ENCODE peak calls at places on chromosomes 6 and 20, in five cellular contexts. V is GM12865, D is breast epithelium, Y is lower lobe of right lung, N is SJSA1. W is an unnamed sample.

GRCh38 chr20:23409800-23410199 is 11.5 kb downstream of the NAPB start:
- DNase-seq in N (no peak), Y (no peak), D (no peak), V (no peak), W (no peak)

GRCh38 chr6:13486679-13487121 is 700 bp downstream of the GFOD1 start:
- DNase-seq in Y (peak; percentile 84), N (peak; percentile 66), D (no peak), V (peak; percentile 80), W (peak; percentile 32)

GRCh38 chr6:105600342-105601293 is 197.7 kb upstream of the PREP start:
- DNase-seq in N (no peak), V (no peak), D (no peak), Y (no peak), W (no peak)

GRCh38 chr20:10447028-10447427 is 11.9 kb downstream of the SLX4IP start:
- DNase-seq in Y (no peak), N (no peak), D (no peak), V (peak; percentile 93), W (peak; percentile 83)

GRCh38 chr20:63738687-63739128 is 868 bp upstream of the SLC2A4RG start:
- DNase-seq in V (peak; percentile 48), Y (peak; percentile 79), N (no peak), D (peak; percentile 82), W (no peak)

GRCh38 chr20:47529840-47530239 is 28.2 kb downstream of the NCOA3 start:
- DNase-seq in N (no peak), Y (no peak), D (no peak), V (no peak), W (no peak)

GRCh38 chr6:15023448-15023847 is 222.4 kb upstream of the JARID2 start:
- DNase-seq in V (peak; percentile 94), Y (no peak), N (no peak), D (no peak), W (no peak)

GRCh38 chr6:136717297-136717990 is 74.8 kb downstream of the MAP3K5 start:
- DNase-seq in Y (no peak), V (peak; percentile 77), D (no peak), N (no peak), W (no peak)

GRCh38 chr6:158262082-158262481 is 50.2 kb upstream of the TULP4 start:
- DNase-seq in D (no peak), N (peak; percentile 24), Y (no peak), V (no peak), W (no peak)

GRCh38 chr6:37131104-37131959 is 38.6 kb upstream of the PIM1 start:
- DNase-seq in V (no peak), Y (peak; percentile 89), N (no peak), D (no peak), W (no peak)

GRCh38 chr20:51747182-51747911 is 20.8 kb downstream of the ATP9A start:
- DNase-seq in D (no peak), Y (no peak), V (no peak), N (no peak), W (no peak)

GRCh38 chr6:169559001-169559441 is 142.8 kb downstream of the WDR27 start:
- DNase-seq in D (no peak), Y (no peak), V (no peak), N (no peak), W (no peak)

GRCh38 chr6:8678466-8678865 is 243.1 kb upstream of the SLC35B3 start:
- DNase-seq in D (no peak), V (no peak), N (no peak), Y (no peak), W (no peak)

GRCh38 chr20:16500197-16500596 is 73.1 kb downstream of the KIF16B start:
- DNase-seq in V (no peak), D (no peak), N (no peak), Y (no peak), W (no peak)

GRCh38 chr6:66376021-66376420 is 669.0 kb upstream of the EYS start:
- DNase-seq in N (no peak), V (no peak), D (no peak), Y (no peak), W (no peak)

GRCh38 chr6:117561128-117561527 is 41.2 kb downstream of the GOPC start:
- DNase-seq in D (no peak), V (no peak), N (no peak), Y (no peak), W (no peak)

GRCh38 chr6:47476794-47477496 is 644 bp upstream of the CD2AP start:
- DNase-seq in D (no peak), N (no peak), Y (no peak), V (no peak), W (no peak)

GRCh38 chr6:145544031-145544430 is 191.3 kb downstream of the EPM2A start:
- DNase-seq in V (no peak), N (no peak), D (no peak), Y (no peak), W (no peak)

GRCh38 chr6:142413111-142413510 is 111.3 kb downstream of the ADGRG6 start:
- DNase-seq in Y (no peak), N (peak; percentile 44), D (no peak), V (no peak), W (no peak)

GRCh38 chr20:22511943-22512910 is 72.1 kb downstream of the FOXA2 start:
- DNase-seq in Y (peak; percentile 68), V (no peak), N (peak; percentile 58), D (no peak), W (no peak)

GRCh38 chr20:62928246-62928939 is 2.1 kb upstream of the DIDO1 start:
- DNase-seq in N (peak; percentile 82), V (peak; percentile 33), Y (peak; percentile 18), D (no peak), W (no peak)

GRCh38 chr20:39961667-39962066 is 727.4 kb downstream of the MAFB start:
- DNase-seq in D (no peak), V (no peak), N (no peak), Y (no peak), W (no peak)

GRCh38 chr20:39960522-39961420 is 728.3 kb downstream of the MAFB start:
- DNase-seq in N (no peak), V (peak; percentile 3), D (no peak), Y (no peak), W (no peak)
- H3K4me3 ChIP-seq in N (no peak overlapping the region), V (no peak overlapping the region), D (no peak overlapping the region), Y (no peak overlapping the region), W (no peak overlapping the region)

DNA sequence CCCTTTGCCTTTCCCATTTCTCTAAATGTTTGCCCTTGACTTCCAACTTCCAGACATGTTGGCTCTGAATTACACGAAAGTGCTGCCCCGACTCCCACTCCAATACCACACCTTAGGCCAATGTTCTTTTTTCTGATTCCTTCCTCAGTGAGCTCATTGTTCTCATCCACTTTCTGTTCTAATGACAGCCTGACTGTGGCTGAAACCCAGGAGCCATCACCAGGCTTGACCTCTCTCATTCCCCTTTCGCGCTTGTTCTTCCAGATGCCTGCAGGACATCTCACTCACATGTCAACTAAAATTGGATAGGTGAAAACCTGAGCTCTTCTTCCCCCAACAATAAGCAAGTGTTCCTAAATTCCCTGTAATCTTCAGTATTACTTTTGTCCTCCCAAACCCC is 40.4 kb downstream of the PTPRK start:
- DNase-seq in N (no peak), Y (no peak), D (no peak), V (peak; percentile 3), W (no peak)
- H3K4me3 ChIP-seq in N (no peak overlapping the region), Y (no peak overlapping the region), D (no peak overlapping the region), V (no peak overlapping the region), W (no peak overlapping the region)

DNA sequence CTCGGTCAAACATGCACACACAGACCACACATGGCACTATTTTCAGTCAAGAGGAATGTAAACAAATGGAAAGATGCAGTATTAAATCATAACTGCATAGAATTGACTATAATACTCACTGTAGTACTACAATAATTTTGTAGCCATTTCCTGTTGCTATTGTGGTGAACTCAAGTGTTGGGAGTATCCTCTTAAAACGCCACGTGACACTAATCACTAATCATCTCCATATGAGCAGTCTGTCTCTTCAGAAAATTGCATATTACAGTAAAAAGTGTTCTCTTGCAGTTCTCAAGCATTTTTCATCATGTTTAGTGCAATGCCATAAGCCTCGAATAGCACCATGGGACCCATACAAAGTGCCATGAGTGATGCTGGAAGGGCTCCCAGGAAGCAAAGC is 258.7 kb upstream of the ID4 start:
- DNase-seq in V (no peak), Y (no peak), N (no peak), D (no peak), W (no peak)
- H3K4me3 ChIP-seq in V (no peak overlapping the region), Y (no peak overlapping the region), N (no peak overlapping the region), D (no peak overlapping the region), W (no peak overlapping the region)

DNA sequence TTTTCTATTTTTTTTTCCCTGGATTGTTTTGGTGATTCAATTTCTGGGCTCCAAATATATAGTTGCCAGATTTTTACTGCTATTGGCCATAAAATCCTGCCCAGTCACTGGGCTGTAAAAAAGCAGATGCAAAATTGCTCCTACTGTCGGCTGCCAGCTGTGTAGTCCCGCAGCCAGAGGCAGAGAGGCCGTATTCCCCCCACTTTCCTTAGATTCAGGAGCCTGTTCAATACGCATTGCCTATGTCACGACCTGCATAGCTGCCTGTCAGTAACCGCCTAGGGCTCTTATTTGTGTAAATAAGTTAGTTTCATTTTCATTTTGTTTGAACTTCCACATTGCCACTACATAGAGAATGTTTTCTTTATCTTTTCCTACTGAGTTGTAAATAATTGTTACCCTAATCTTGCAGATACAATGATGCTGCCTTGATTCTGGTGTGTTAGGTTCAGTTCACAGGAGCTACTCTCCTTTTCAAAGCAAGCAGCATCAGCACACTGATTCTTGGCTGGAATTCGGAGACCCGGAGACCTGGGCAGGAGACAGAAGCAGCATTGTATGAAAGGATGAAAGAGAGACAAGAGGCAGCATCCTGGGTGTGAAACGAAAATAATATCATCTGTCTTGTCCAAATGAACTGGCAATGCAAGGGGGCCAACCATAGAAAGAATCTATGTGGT is 46.0 kb upstream of the UST start:
- DNase-seq in Y (no peak), D (no peak), N (no peak), V (peak; percentile 48), W (peak; percentile 33)
- H3K4me3 ChIP-seq in Y (peak overlapping the region; percentile 51), D (peak overlapping the region; percentile 34), N (peak overlapping the region; percentile 26), V (peak overlapping the region; percentile 58), W (peak overlapping the region; percentile 30)

DNA sequence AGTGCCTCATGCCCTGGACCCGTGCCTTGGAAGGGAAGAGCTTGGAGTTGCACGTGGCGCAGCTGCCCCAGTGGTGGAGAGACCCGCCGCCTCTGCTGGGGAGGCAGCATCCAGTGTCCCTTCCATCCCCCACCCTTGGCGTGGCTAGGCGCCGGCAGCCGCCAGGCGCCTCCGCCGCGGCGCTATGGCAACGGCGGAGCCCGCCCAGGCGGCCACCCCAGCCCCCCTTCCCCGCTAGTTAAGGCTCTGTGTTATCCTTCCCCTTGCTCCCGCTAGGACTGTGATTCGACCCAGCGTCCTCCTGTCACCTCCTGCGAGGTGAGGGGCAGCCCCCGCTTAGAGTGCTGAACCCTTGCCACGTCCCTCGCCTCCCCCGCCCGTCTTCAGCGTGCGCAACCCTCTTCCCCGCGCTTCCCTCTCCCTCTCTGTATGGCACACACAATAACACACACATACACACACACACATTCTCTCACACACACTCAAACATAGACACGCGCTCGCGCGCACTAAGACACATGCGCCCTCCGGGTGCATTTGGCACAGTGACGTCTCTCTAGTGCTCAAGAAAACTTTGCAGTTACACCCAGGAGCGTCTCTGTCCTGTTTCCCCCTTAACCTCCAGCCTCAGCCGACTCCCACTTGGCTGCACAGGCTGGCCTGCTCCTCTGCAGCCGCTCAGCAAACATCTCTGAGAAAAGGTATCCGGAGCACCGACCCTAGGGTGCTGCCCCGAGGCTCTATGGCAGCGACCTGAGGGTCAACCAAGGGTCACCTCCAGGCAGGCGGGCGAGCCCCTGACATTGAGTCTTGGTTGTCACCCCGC is 8.5 kb downstream of the GRIK2 start:
- DNase-seq in V (no peak), Y (no peak), N (no peak), D (no peak), W (no peak)
- H3K4me3 ChIP-seq in V (no peak overlapping the region), Y (no peak overlapping the region), N (no peak overlapping the region), D (no peak overlapping the region), W (no peak overlapping the region)

W was measured in Jurkat, Clone E6-1.